ENCODE peak calls at places on chromosomes 6 and 20, in six cellular contexts. H is PC-3, K is HCT116, A is IMR-90, Z is Karpas-422, N is mesenchymal stem cell. G is an unnamed sample.

GRCh38 chr6:40930045-40930444 is 109.0 kb downstream of the UNC5CL start:
- DNase-seq in H (no peak), K (no peak), A (no peak), Z (no peak), N (no peak), G (no peak)

GRCh38 chr6:123909989-123910388 is 106.3 kb downstream of the NKAIN2 start:
- DNase-seq in H (no peak), K (no peak), A (no peak), Z (no peak), N (no peak), G (no peak)

GRCh38 chr6:73085362-73085975 is 139.8 kb downstream of the KHDC1L start:
- DNase-seq in H (no peak), K (no peak), A (peak; percentile 16), Z (no peak), N (no peak), G (no peak)

GRCh38 chr6:162190936-162191335 is 536.6 kb downstream of the PRKN start:
- DNase-seq in H (no peak), K (no peak), A (no peak), Z (no peak), N (no peak), G (no peak)

GRCh38 chr6:139161817-139162284 is 27.0 kb downstream of the HECA start:
- DNase-seq in H (no peak), K (no peak), A (no peak), Z (peak; percentile 64), N (no peak), G (peak; percentile 82)

GRCh38 chr20:5127204-5127858 is 523 bp downstream of the CDS2 start:
- DNase-seq in H (peak; percentile 54), K (no peak), A (peak; percentile 56), Z (peak; percentile 94), N (peak; percentile 66), G (peak; percentile 69)

GRCh38 chr20:51368461-51369211 is 173.9 kb downstream of the NFATC2 start:
- DNase-seq in H (peak; percentile 39), K (no peak), A (peak; percentile 55), Z (no peak), N (peak; percentile 36), G (no peak)

GRCh38 chr20:34334654-34335407 is 28.2 kb upstream of the ITCH start:
- DNase-seq in H (peak; percentile 86), K (no peak), A (no peak), Z (no peak), N (no peak), G (no peak)

GRCh38 chr6:82711992-82712788 is 348.6 kb downstream of the TPBG start:
- DNase-seq in H (no peak), K (no peak), A (no peak), Z (no peak), N (peak; percentile 1), G (no peak)

GRCh38 chr6:149210376-149210775 is 107.1 kb upstream of the TAB2 start:
- DNase-seq in H (peak; percentile 10), K (no peak), A (peak; percentile 77), Z (no peak), N (peak; percentile 93), G (no peak)

GRCh38 chr6:43144879-43145278 is 26.2 kb upstream of the SRF start:
- DNase-seq in H (peak; percentile 66), K (no peak), A (peak; percentile 38), Z (no peak), N (no peak), G (no peak)

GRCh38 chr20:21529863-21530262 is 16.0 kb upstream of the NKX2-2 start:
- DNase-seq in H (peak; percentile 23), K (peak; percentile 38), A (no peak), Z (peak; percentile 45), N (no peak), G (peak; percentile 27)

GRCh38 chr6:159693894-159694545 is 979 bp upstream of the SOD2 start:
- DNase-seq in H (peak; percentile 73), K (no peak), A (peak; percentile 36), Z (peak; percentile 52), N (peak; percentile 71), G (no peak)

GRCh38 chr6:116349216-116349615 is 21.5 kb upstream of the DSE start:
- DNase-seq in H (no peak), K (no peak), A (peak; percentile 50), Z (no peak), N (no peak), G (no peak)

GRCh38 chr6:53241936-53242335 is 93.3 kb upstream of the GCM1 start:
- DNase-seq in H (no peak), K (no peak), A (no peak), Z (no peak), N (no peak), G (no peak)

GRCh38 chr6:44494011-44494501 is 106.5 kb downstream of the CDC5L start:
- DNase-seq in H (peak; percentile 95), K (peak; percentile 37), A (peak; percentile 76), Z (no peak), N (peak; percentile 13), G (no peak)

GRCh38 chr20:8870652-8871051 is 198.2 kb upstream of the PLCB4 start:
- DNase-seq in H (no peak), K (no peak), A (no peak), Z (no peak), N (no peak), G (no peak)

GRCh38 chr20:59866338-59866737 is 67.1 kb downstream of the SYCP2 start:
- DNase-seq in H (no peak), K (no peak), A (no peak), Z (no peak), N (no peak), G (no peak)

GRCh38 chr20:44646023-44646640 is 5.4 kb downstream of the ADA start:
- DNase-seq in H (no peak), K (no peak), A (peak; percentile 80), Z (peak; percentile 59), N (peak; percentile 50), G (peak; percentile 93)

GRCh38 chr20:13119583-13119982 is 101.5 kb upstream of the ISM1 start:
- DNase-seq in H (peak; percentile 87), K (peak; percentile 51), A (peak; percentile 57), Z (peak; percentile 87), N (peak; percentile 65), G (peak; percentile 65)

GRCh38 chr6:43950206-43950605 is 177.0 kb downstream of the MRPL14 start:
- DNase-seq in H (no peak), K (no peak), A (no peak), Z (no peak), N (no peak), G (no peak)

GRCh38 chr6:163419413-163420314 is 5.1 kb downstream of the QKI start:
- DNase-seq in H (peak; percentile 28), K (no peak), A (peak; percentile 44), Z (no peak), N (peak; percentile 41), G (no peak)
- H3K9ac ChIP-seq in H (peak overlapping the region; percentile 91), K (no peak overlapping the region), A (peak overlapping the region; percentile 18), Z (no peak overlapping the region), N (peak overlapping the region; percentile 97), G (no peak overlapping the region)

GRCh38 chr6:30260036-30260504 is 46.9 kb upstream of the TRIM26 start:
- DNase-seq in H (no peak), K (no peak), A (no peak), Z (no peak), N (no peak), G (no peak)

GRCh38 chr6:30258204-30258603 is 45.0 kb upstream of the TRIM26 start:
- DNase-seq in H (no peak), K (no peak), A (no peak), Z (no peak), N (no peak), G (no peak)

GRCh38 chr6:30264731-30265130 is 51.5 kb upstream of the TRIM26 start:
- DNase-seq in H (no peak), K (no peak), A (peak; percentile 49), Z (no peak), N (no peak), G (no peak)

GRCh38 chr6:30263734-30264133 is 50.5 kb upstream of the TRIM26 start:
- DNase-seq in H (peak; percentile 95), K (no peak), A (peak; percentile 72), Z (no peak), N (peak; percentile 54), G (no peak)

GRCh38 chr6:30259140-30260035 is 46.2 kb upstream of the TRIM26 start:
- DNase-seq in H (peak; percentile 83), K (peak; percentile 40), A (peak; percentile 81), Z (peak; percentile 65), N (peak; percentile 91), G (peak; percentile 50)
- H3K9ac ChIP-seq in H (peak overlapping the region; percentile 55), K (peak overlapping the region; percentile 64), A (peak overlapping the region; percentile 56), Z (peak overlapping the region; percentile 65), N (peak overlapping the region; percentile 93), G (peak overlapping the region; percentile 54)

DNA sequence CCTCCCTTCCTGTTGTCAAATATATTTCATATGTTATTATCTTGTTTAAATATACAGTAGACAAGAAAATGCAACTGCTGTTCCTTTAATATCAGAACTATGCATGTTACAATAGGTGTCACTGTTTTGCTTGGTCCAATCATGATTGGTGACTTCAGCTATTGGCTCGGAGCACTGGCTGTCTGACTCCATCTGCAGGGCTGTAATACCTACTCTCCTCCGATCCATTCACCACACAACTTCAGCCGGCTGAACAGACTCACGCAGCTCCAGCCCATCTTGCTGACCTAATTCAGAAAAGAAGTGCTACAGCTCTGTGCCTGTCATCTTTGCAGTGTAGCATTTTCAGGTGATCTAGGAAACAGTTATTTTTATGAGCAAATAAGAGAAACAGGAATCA is at the start of gene BTBD3:
- DNase-seq in H (no peak), K (no peak), A (peak; percentile 79), Z (no peak), N (no peak), G (peak; percentile 93)
- H3K9ac ChIP-seq in H (no peak within 1 kb of the TSS), K (no peak within 1 kb of the TSS), A (peak within 1 kb of the TSS; percentile 29), Z (no peak within 1 kb of the TSS), N (peak within 1 kb of the TSS; percentile 79), G (peak within 1 kb of the TSS; percentile 87)

GRCh38 chr20:10537850-10538480 is 102.9 kb downstream of the SLX4IP start:
- DNase-seq in H (peak; percentile 89), K (no peak), A (peak; percentile 73), Z (no peak), N (no peak), G (no peak)

GRCh38 chr20:10538768-10539167 is 103.7 kb downstream of the SLX4IP start:
- DNase-seq in H (no peak), K (no peak), A (no peak), Z (no peak), N (no peak), G (no peak)

GRCh38 chr20:10541668-10542411 is 106.7 kb downstream of the SLX4IP start:
- DNase-seq in H (peak; percentile 41), K (no peak), A (no peak), Z (no peak), N (no peak), G (no peak)

GRCh38 chr20:10540636-10541493 is 105.8 kb downstream of the SLX4IP start:
- DNase-seq in H (peak; percentile 89), K (peak; percentile 75), A (peak; percentile 94), Z (no peak), N (peak; percentile 94), G (no peak)

DNA sequence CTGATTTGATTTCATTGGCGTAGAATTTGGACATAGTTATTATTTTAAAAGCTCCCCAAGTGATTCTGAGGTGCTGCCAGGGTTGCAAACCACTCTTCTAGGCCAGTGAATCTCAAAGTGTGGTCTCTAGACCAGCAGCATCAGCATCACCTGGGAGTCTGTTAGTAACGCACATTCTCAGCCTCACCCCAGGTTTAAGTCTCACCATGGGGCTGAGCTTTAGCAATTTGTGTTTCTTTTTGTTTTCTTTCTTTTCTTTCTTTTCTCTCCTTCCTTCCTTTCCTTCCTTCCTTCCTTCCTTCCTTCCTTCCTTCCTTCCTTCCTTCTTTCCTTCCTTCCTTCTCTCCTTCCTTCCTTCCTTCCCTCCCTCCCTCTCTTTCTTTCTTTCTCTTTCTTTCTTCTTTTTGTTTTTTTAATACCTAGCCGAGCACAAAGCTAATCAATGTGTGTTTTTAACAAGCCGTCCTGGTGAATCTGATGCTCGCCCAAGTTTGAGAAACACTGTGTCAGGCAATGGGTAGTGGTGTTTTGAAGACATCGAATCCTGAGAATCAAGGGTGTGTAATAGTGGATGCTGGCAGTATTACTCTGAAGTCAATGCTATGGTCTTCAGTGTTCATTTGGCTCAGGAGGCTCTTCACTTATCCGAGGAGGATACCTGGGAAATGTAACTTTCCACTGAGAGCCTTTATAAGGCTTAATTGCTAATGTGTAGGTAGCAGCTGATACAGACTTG is 104.9 kb downstream of the SLX4IP start:
- DNase-seq in H (no peak), K (no peak), A (no peak), Z (no peak), N (no peak), G (no peak)
- H3K9ac ChIP-seq in H (peak overlapping the region; percentile 52), K (peak overlapping the region; percentile 48), A (no peak overlapping the region), Z (no peak overlapping the region), N (peak overlapping the region; percentile 78), G (no peak overlapping the region)